ENCODE peak calls at places on chromosomes 7 and 10, in ten cellular contexts. One of them, this sample, is unnamed.

GRCh38 chr10:14571866-14572507 is 202.7 kb downstream of the FAM107B start:
- DNase-seq in tibial nerve: no peak
- DNase-seq in uterus: no peak
- DNase-seq in body of pancreas: peak
- DNase-seq in testis: peak
- DNase-seq in AG10803: peak
- DNase-seq in SK-N-SH: no peak
- DNase-seq in GM12865: peak
- DNase-seq in foreskin fibroblast: peak
- DNase-seq in endodermal cell: no peak
- DNase-seq in this sample: no peak

GRCh38 chr7:156232931-156233705 is 407.5 kb upstream of the RNF32 start:
- DNase-seq in testis: no peak
- DNase-seq in endodermal cell: peak
- DNase-seq in body of pancreas: no peak
- DNase-seq in GM12865: no peak
- DNase-seq in foreskin fibroblast: no peak
- DNase-seq in AG10803: no peak
- DNase-seq in SK-N-SH: no peak
- DNase-seq in uterus: no peak
- DNase-seq in tibial nerve: no peak
- DNase-seq in this sample: no peak

GRCh38 chr10:112951349-112952281 is 1.6 kb downstream of the TCF7L2 start:
- DNase-seq in SK-N-SH: peak
- DNase-seq in GM12865: peak
- DNase-seq in AG10803: peak
- DNase-seq in tibial nerve: peak
- DNase-seq in endodermal cell: peak
- DNase-seq in foreskin fibroblast: peak
- DNase-seq in testis: peak
- DNase-seq in body of pancreas: peak
- DNase-seq in uterus: peak
- DNase-seq in this sample: no peak

GRCh38 chr10:2925631-2926030 is 141.7 kb upstream of the PFKP start:
- DNase-seq in testis: peak
- DNase-seq in uterus: peak
- DNase-seq in tibial nerve: peak
- DNase-seq in body of pancreas: peak
- DNase-seq in SK-N-SH: no peak
- DNase-seq in endodermal cell: peak
- DNase-seq in GM12865: no peak
- DNase-seq in foreskin fibroblast: no peak
- DNase-seq in AG10803: peak
- DNase-seq in this sample: no peak

GRCh38 chr10:112721080-112721698 is 228.9 kb upstream of the TCF7L2 start:
- DNase-seq in body of pancreas: peak
- DNase-seq in SK-N-SH: no peak
- DNase-seq in uterus: no peak
- DNase-seq in AG10803: peak
- DNase-seq in foreskin fibroblast: peak
- DNase-seq in tibial nerve: no peak
- DNase-seq in endodermal cell: no peak
- DNase-seq in testis: peak
- DNase-seq in GM12865: peak
- DNase-seq in this sample: no peak

GRCh38 chr7:135812151-135812550 is 63.5 kb upstream of the FAM180A start:
- DNase-seq in body of pancreas: no peak
- DNase-seq in tibial nerve: no peak
- DNase-seq in foreskin fibroblast: no peak
- DNase-seq in testis: no peak
- DNase-seq in SK-N-SH: no peak
- DNase-seq in AG10803: no peak
- DNase-seq in GM12865: no peak
- DNase-seq in endodermal cell: no peak
- DNase-seq in uterus: no peak
- DNase-seq in this sample: no peak

GRCh38 chr7:36192050-36192824 is 39.2 kb downstream of the EEPD1 start:
- DNase-seq in SK-N-SH: no peak
- DNase-seq in testis: peak
- DNase-seq in GM12865: no peak
- DNase-seq in uterus: peak
- DNase-seq in foreskin fibroblast: peak
- DNase-seq in tibial nerve: no peak
- DNase-seq in body of pancreas: peak
- DNase-seq in endodermal cell: peak
- DNase-seq in AG10803: peak
- DNase-seq in this sample: peak

GRCh38 chr10:12564173-12564572 is 214.8 kb downstream of the CAMK1D start:
- DNase-seq in testis: no peak
- DNase-seq in foreskin fibroblast: peak
- DNase-seq in GM12865: no peak
- DNase-seq in body of pancreas: no peak
- DNase-seq in SK-N-SH: no peak
- DNase-seq in tibial nerve: no peak
- DNase-seq in uterus: no peak
- DNase-seq in endodermal cell: no peak
- DNase-seq in AG10803: no peak
- DNase-seq in this sample: no peak

GRCh38 chr10:123790132-123790885 is 101.3 kb downstream of the CPXM2 start:
- DNase-seq in AG10803: no peak
- DNase-seq in uterus: no peak
- DNase-seq in body of pancreas: no peak
- DNase-seq in testis: no peak
- DNase-seq in GM12865: no peak
- DNase-seq in tibial nerve: no peak
- DNase-seq in foreskin fibroblast: no peak
- DNase-seq in SK-N-SH: no peak
- DNase-seq in endodermal cell: no peak
- DNase-seq in this sample: no peak

GRCh38 chr10:68562666-68563522 is 2.8 kb downstream of the TET1 start:
- DNase-seq in SK-N-SH: peak
- DNase-seq in endodermal cell: peak
- DNase-seq in tibial nerve: no peak
- DNase-seq in testis: no peak
- DNase-seq in GM12865: peak
- DNase-seq in body of pancreas: no peak
- DNase-seq in AG10803: peak
- DNase-seq in foreskin fibroblast: peak
- DNase-seq in uterus: peak
- DNase-seq in this sample: no peak

GRCh38 chr10:98309366-98310355 is 41.7 kb upstream of the LOXL4 start:
- DNase-seq in tibial nerve: peak
- DNase-seq in body of pancreas: peak
- DNase-seq in endodermal cell: peak
- DNase-seq in foreskin fibroblast: peak
- DNase-seq in GM12865: peak
- DNase-seq in SK-N-SH: peak
- DNase-seq in uterus: peak
- DNase-seq in AG10803: peak
- DNase-seq in testis: peak
- DNase-seq in this sample: peak

GRCh38 chr7:32658034-32658944 is 163.0 kb downstream of the AVL9 start:
- DNase-seq in GM12865: peak
- DNase-seq in AG10803: no peak
- DNase-seq in SK-N-SH: no peak
- DNase-seq in uterus: no peak
- DNase-seq in tibial nerve: no peak
- DNase-seq in endodermal cell: no peak
- DNase-seq in body of pancreas: no peak
- DNase-seq in testis: no peak
- DNase-seq in foreskin fibroblast: peak
- DNase-seq in this sample: no peak

GRCh38 chr10:26438534-26439269 is 561 bp downstream of the APBB1IP start:
- DNase-seq in endodermal cell: peak
- DNase-seq in GM12865: peak
- DNase-seq in SK-N-SH: peak
- DNase-seq in tibial nerve: no peak
- DNase-seq in testis: no peak
- DNase-seq in uterus: no peak
- DNase-seq in foreskin fibroblast: no peak
- DNase-seq in AG10803: peak
- DNase-seq in body of pancreas: peak
- DNase-seq in this sample: no peak

GRCh38 chr10:7846591-7846990 is 28.3 kb downstream of the TAF3 start:
- DNase-seq in body of pancreas: no peak
- DNase-seq in SK-N-SH: no peak
- DNase-seq in uterus: no peak
- DNase-seq in GM12865: no peak
- DNase-seq in testis: no peak
- DNase-seq in tibial nerve: no peak
- DNase-seq in endodermal cell: no peak
- DNase-seq in AG10803: no peak
- DNase-seq in foreskin fibroblast: peak
- DNase-seq in this sample: no peak

GRCh38 chr7:81114682-81115081 is 195.8 kb upstream of the SEMA3C start:
- DNase-seq in SK-N-SH: no peak
- DNase-seq in tibial nerve: no peak
- DNase-seq in uterus: no peak
- DNase-seq in endodermal cell: no peak
- DNase-seq in AG10803: peak
- DNase-seq in foreskin fibroblast: no peak
- DNase-seq in testis: no peak
- DNase-seq in GM12865: no peak
- DNase-seq in body of pancreas: no peak
- DNase-seq in this sample: no peak

GRCh38 chr7:12423355-12423994 is 19.8 kb upstream of the VWDE start:
- DNase-seq in AG10803: peak
- DNase-seq in uterus: no peak
- DNase-seq in GM12865: no peak
- DNase-seq in body of pancreas: no peak
- DNase-seq in testis: no peak
- DNase-seq in foreskin fibroblast: peak
- DNase-seq in tibial nerve: no peak
- DNase-seq in SK-N-SH: no peak
- DNase-seq in endodermal cell: no peak
- DNase-seq in this sample: peak

GRCh38 chr7:118861581-118861980 is 637.1 kb downstream of the ANKRD7 start:
- DNase-seq in body of pancreas: no peak
- DNase-seq in foreskin fibroblast: no peak
- DNase-seq in uterus: no peak
- DNase-seq in AG10803: no peak
- DNase-seq in GM12865: no peak
- DNase-seq in tibial nerve: no peak
- DNase-seq in testis: no peak
- DNase-seq in SK-N-SH: no peak
- DNase-seq in endodermal cell: no peak
- DNase-seq in this sample: no peak

GRCh38 chr10:73232887-73233286 is 14.2 kb downstream of the DNAJC9 start:
- DNase-seq in AG10803: no peak
- DNase-seq in SK-N-SH: no peak
- DNase-seq in endodermal cell: peak
- DNase-seq in body of pancreas: no peak
- DNase-seq in GM12865: no peak
- DNase-seq in uterus: no peak
- DNase-seq in testis: no peak
- DNase-seq in tibial nerve: no peak
- DNase-seq in foreskin fibroblast: no peak
- DNase-seq in this sample: no peak
- TF ChIP-seq CTCF in AG10803: peak
- TF ChIP-seq CTCF in SK-N-SH: peak
- TF ChIP-seq CTCF in endodermal cell: peak
- TF ChIP-seq CTCF in body of pancreas: no peak
- TF ChIP-seq CTCF in GM12865: no peak
- TF ChIP-seq CTCF in uterus: no peak
- TF ChIP-seq CTCF in testis: no peak
- TF ChIP-seq CTCF in tibial nerve: no peak
- TF ChIP-seq CTCF in foreskin fibroblast: no peak
- TF ChIP-seq CTCF in this sample: peak

DNA sequence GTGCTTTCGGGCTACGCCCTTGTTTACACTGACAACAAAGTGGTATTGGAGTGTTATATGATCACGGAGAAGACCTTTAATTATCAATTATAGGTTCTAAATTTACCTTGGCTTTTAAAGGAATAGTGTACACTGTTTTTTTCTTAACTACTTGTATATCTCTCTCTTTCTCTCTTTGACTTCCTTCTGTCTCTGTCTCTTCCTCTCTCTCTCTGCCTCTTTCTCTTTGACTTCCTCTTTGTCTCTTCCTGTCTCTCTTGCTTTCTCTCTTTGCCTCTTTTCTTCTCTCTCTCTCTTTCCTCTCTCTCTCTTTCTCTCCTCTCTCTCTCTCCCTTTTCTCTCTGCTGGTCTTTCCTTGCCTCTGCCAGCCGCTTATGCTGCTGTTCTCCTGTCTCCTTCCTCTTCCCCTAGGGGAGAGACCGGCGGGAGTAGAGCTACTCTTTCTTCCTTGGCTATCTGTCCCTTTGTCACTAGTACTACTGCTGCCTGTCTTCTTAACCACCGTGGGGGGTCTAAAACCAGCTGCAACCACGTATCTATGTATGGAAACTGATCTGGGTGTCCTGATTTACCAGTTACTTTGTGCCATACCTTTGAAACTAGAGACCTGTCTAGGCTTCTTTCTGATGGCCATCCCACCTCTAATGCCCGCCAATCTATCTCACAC is 36.9 kb upstream of the GSDME start:
- DNase-seq in GM12865: no peak
- DNase-seq in body of pancreas: no peak
- DNase-seq in AG10803: no peak
- DNase-seq in testis: no peak
- DNase-seq in SK-N-SH: no peak
- DNase-seq in foreskin fibroblast: no peak
- DNase-seq in tibial nerve: no peak
- DNase-seq in uterus: no peak
- DNase-seq in endodermal cell: peak
- DNase-seq in this sample: no peak
- H3K4me3 ChIP-seq in GM12865: no peak
- H3K4me3 ChIP-seq in body of pancreas: no peak
- H3K4me3 ChIP-seq in AG10803: no peak
- H3K4me3 ChIP-seq in testis: no peak
- H3K4me3 ChIP-seq in SK-N-SH: no peak
- H3K4me3 ChIP-seq in foreskin fibroblast: no peak
- H3K4me3 ChIP-seq in tibial nerve: no peak
- H3K4me3 ChIP-seq in uterus: no peak
- H3K4me3 ChIP-seq in endodermal cell: no peak
- H3K4me3 ChIP-seq in this sample: no peak

GRCh38 chr7:117669818-117670217 is 190.0 kb downstream of the CFTR start:
- DNase-seq in testis: no peak
- DNase-seq in foreskin fibroblast: peak
- DNase-seq in GM12865: no peak
- DNase-seq in endodermal cell: peak
- DNase-seq in uterus: no peak
- DNase-seq in AG10803: no peak
- DNase-seq in SK-N-SH: no peak
- DNase-seq in body of pancreas: no peak
- DNase-seq in tibial nerve: no peak
- DNase-seq in this sample: no peak
- TF ChIP-seq CTCF in testis: no peak
- TF ChIP-seq CTCF in foreskin fibroblast: no peak
- TF ChIP-seq CTCF in GM12865: no peak
- TF ChIP-seq CTCF in endodermal cell: peak
- TF ChIP-seq CTCF in uterus: no peak
- TF ChIP-seq CTCF in AG10803: no peak
- TF ChIP-seq CTCF in SK-N-SH: no peak
- TF ChIP-seq CTCF in body of pancreas: no peak
- TF ChIP-seq CTCF in tibial nerve: no peak
- TF ChIP-seq CTCF in this sample: no peak

DNA sequence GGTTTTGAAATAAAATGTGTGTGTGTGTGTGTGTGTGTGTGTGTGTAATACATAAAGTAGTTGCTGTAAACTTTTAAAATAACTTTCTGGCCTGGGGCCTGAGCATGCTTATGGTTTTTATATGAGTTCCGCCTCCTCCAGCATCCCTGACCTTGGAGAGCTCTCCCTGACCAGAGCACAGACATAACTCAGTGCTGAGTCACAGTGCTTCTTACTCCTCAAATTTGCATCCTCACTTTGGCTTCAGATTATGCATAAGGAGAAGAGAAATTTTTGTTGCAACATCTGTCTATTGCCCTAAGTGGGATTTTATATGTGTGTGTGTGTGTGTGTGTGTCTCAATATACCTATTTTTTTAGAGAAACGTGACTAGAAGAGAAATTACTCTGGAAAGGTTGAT is 200.8 kb downstream of the ELMO1 start:
- DNase-seq in uterus: peak
- DNase-seq in body of pancreas: peak
- DNase-seq in foreskin fibroblast: peak
- DNase-seq in GM12865: no peak
- DNase-seq in endodermal cell: peak
- DNase-seq in testis: peak
- DNase-seq in tibial nerve: no peak
- DNase-seq in AG10803: peak
- DNase-seq in SK-N-SH: no peak
- DNase-seq in this sample: no peak
- H3K4me3 ChIP-seq in uterus: no peak
- H3K4me3 ChIP-seq in body of pancreas: no peak
- H3K4me3 ChIP-seq in foreskin fibroblast: no peak
- H3K4me3 ChIP-seq in GM12865: no peak
- H3K4me3 ChIP-seq in endodermal cell: no peak
- H3K4me3 ChIP-seq in testis: no peak
- H3K4me3 ChIP-seq in tibial nerve: no peak
- H3K4me3 ChIP-seq in AG10803: no peak
- H3K4me3 ChIP-seq in SK-N-SH: no peak
- H3K4me3 ChIP-seq in this sample: no peak

This sample was measured in HFF-Myc.